ENCODE peak calls at places on chromosomes 11 and 22, in five cellular contexts. F, E, Z, K and C are unnamed samples.

GRCh38 chr11:96326954-96327353 is 16.0 kb downstream of the MAML2 start:
- DNase-seq in F (no peak), E (no peak), Z (no peak), K (no peak), C (no peak)

GRCh38 chr11:57648791-57649735 is 649 bp downstream of the YPEL4 start:
- DNase-seq in F (no peak), E (peak), Z (no peak), K (no peak), C (peak)

GRCh38 chr11:78941226-78941851 is 366.7 kb upstream of the NARS2 start:
- DNase-seq in F (no peak), E (peak), Z (no peak), K (no peak), C (no peak)

GRCh38 chr11:1830500-1831223 is 4.1 kb upstream of the SYT8 start:
- DNase-seq in F (peak), E (peak), Z (no peak), K (no peak), C (no peak)

GRCh38 chr11:34308049-34308692 is 49.6 kb downstream of the ABTB2 start:
- DNase-seq in F (no peak), E (no peak), Z (no peak), K (no peak), C (no peak)

GRCh38 chr11:12270817-12271216 is 106.6 kb upstream of the PARVA start:
- DNase-seq in F (no peak), E (no peak), Z (no peak), K (no peak), C (no peak)

GRCh38 chr11:73249304-73249703 is 22.8 kb upstream of the P2RY6 start:
- DNase-seq in F (no peak), E (no peak), Z (no peak), K (no peak), C (no peak)

GRCh38 chr11:107713009-107713408 is 1.2 kb upstream of the SLN start:
- DNase-seq in F (no peak), E (no peak), Z (no peak), K (no peak), C (no peak)

GRCh38 chr11:58502004-58502403 is 5.9 kb downstream of the OR5B21 start:
- DNase-seq in F (no peak), E (no peak), Z (no peak), K (no peak), C (no peak)

GRCh38 chr11:13040969-13041561 is 31.9 kb downstream of the RASSF10 start:
- DNase-seq in F (no peak), E (no peak), Z (no peak), K (no peak), C (no peak)

GRCh38 chr22:28241637-28242290 is 322.7 kb upstream of the PITPNB start:
- DNase-seq in F (no peak), E (no peak), Z (no peak), K (no peak), C (no peak)

GRCh38 chr11:9896902-9897301 is 233.0 kb downstream of the SWAP70 start:
- DNase-seq in F (no peak), E (no peak), Z (no peak), K (no peak), C (no peak)

GRCh38 chr11:31806944-31807790 is 4.0 kb downstream of the PAX6 start:
- DNase-seq in F (no peak), E (peak), Z (no peak), K (no peak), C (no peak)

GRCh38 chr22:46614070-46614931 is 5.9 kb upstream of the GRAMD4 start:
- DNase-seq in F (peak), E (no peak), Z (peak), K (no peak), C (no peak)

GRCh38 chr11:126123686-126124085 is 61.0 kb upstream of the CDON start:
- DNase-seq in F (no peak), E (no peak), Z (no peak), K (no peak), C (no peak)

GRCh38 chr11:108558222-108558621 is 35.3 kb downstream of the EXPH5 start:
- DNase-seq in F (no peak), E (no peak), Z (no peak), K (no peak), C (no peak)

GRCh38 chr11:88484873-88485621 is 147.5 kb upstream of the CTSC start:
- DNase-seq in F (peak), E (peak), Z (peak), K (no peak), C (no peak)

GRCh38 chr22:42969348-42969975 is 45.5 kb downstream of the PACSIN2 start:
- DNase-seq in F (no peak), E (no peak), Z (no peak), K (no peak), C (no peak)

GRCh38 chr11:3375552-3375951 is 3.4 kb downstream of the ZNF195 start:
- DNase-seq in F (no peak), E (no peak), Z (no peak), K (no peak), C (no peak)

GRCh38 chr22:46074771-46075551 is 75.4 kb upstream of the PPARA start:
- DNase-seq in F (no peak), E (no peak), Z (no peak), K (no peak), C (no peak)

GRCh38 chr11:45948341-45948740 is 25.9 kb downstream of the LARGE2 start:
- DNase-seq in F (no peak), E (no peak), Z (no peak), K (no peak), C (peak)

GRCh38 chr11:103091024-103091423 is 936 bp downstream of the DCUN1D5 start:
- DNase-seq in F (no peak), E (peak), Z (no peak), K (no peak), C (no peak)

GRCh38 chr11:45543808-45544422 is 121.5 kb downstream of the CHST1 start:
- DNase-seq in F (no peak), E (peak), Z (no peak), K (no peak), C (no peak)

GRCh38 chr22:46551996-46552395 is 14.6 kb upstream of the CELSR1 start:
- DNase-seq in F (no peak), E (no peak), Z (no peak), K (no peak), C (no peak)

GRCh38 chr11:36211735-36212430 is 77.3 kb downstream of the COMMD9 start:
- DNase-seq in F (no peak), E (peak), Z (no peak), K (no peak), C (no peak)

GRCh38 chr11:119666463-119667131 is 62.4 kb downstream of the NECTIN1 start:
- DNase-seq in F (peak), E (peak), Z (peak), K (peak), C (peak)

GRCh38 chr22:46036558-46037408 is 59.8 kb upstream of the WNT7B start:
- DNase-seq in F (peak), E (peak), Z (peak), K (no peak), C (no peak)

GRCh38 chr11:73851046-73851764 is 25.4 kb downstream of the COA4 start:
- DNase-seq in F (no peak), E (no peak), Z (no peak), K (no peak), C (no peak)

GRCh38 chr22:20569059-20570058 is 61.9 kb downstream of the MED15 start:
- DNase-seq in F (peak), E (no peak), Z (peak), K (no peak), C (no peak)

GRCh38 chr11:65274734-65275682 is 13.2 kb downstream of the POLA2 start:
- DNase-seq in F (no peak), E (peak), Z (no peak), K (peak), C (peak)